ENCODE peak calls at places on chromosomes 3 and 15, in five cellular contexts. Y is lower lobe of right lung, V is activated T-helper 1 cell treated with Interleukin-2 at 50 U/mL for 16 hours, W is substantia nigra, K is myocyte. R is an unnamed sample.

GRCh38 chr3:41158947-41159346 is 40.4 kb upstream of the CTNNB1 start:
- DNase-seq in W (no peak), K (no peak), Y (no peak), V (no peak), R (no peak)

GRCh38 chr3:184082465-184082864 is 14.4 kb upstream of the HTR3E start:
- DNase-seq in W (no peak), K (no peak), Y (no peak), V (no peak), R (no peak)

GRCh38 chr3:155701882-155702465 is 42.9 kb downstream of the PLCH1 start:
- DNase-seq in Y (no peak), V (no peak), K (peak; percentile 70), W (no peak), R (no peak)

GRCh38 chr15:56244237-56244810 is 645 bp upstream of the RFX7 start:
- DNase-seq in V (no peak), Y (peak; percentile 49), W (peak; percentile 63), K (peak; percentile 88), R (peak; percentile 4)

GRCh38 chr3:32894977-32895376 is 56.5 kb upstream of the CCR4 start:
- DNase-seq in V (no peak), W (no peak), Y (no peak), K (no peak), R (no peak)

GRCh38 chr15:50675524-50676144 is 11.0 kb downstream of the TRPM7 start:
- DNase-seq in V (no peak), W (no peak), K (peak; percentile 53), Y (no peak), R (no peak)

GRCh38 chr3:172675371-172676193 is 35.3 kb downstream of the NCEH1 start:
- DNase-seq in Y (no peak), K (peak; percentile 74), V (no peak), W (no peak), R (no peak)

GRCh38 chr3:15041950-15042349 is 23.2 kb downstream of the MRPS25 start:
- DNase-seq in K (no peak), V (no peak), W (no peak), Y (peak; percentile 54), R (no peak)

GRCh38 chr15:48590704-48591103 is 54.8 kb downstream of the FBN1 start:
- DNase-seq in K (no peak), V (no peak), W (no peak), Y (no peak), R (no peak)